ENCODE peak calls at places on chromosomes 11 and 22, in eight cellular contexts. G is choroid plexus epithelial cell; A is NCI-H1092; D is coronary artery; T is right atrium auricular region; W is activated CD4-positive, alpha-beta T cell treated with anti-CD3 and anti-CD28 coated beads, Interleukin-2, amount 50 U/mL, for 4 hours; R is glutamatergic neuron; P is fibroblast of mammary gland. I is an unnamed sample.

GRCh38 chr11:39220501-39221230 is 2238.8 kb downstream of the LRRC4C start:
- DNase-seq in P (no peak), T (no peak), G (no peak), A (no peak), D (no peak), R (no peak), W (no peak), I (no peak)

GRCh38 chr11:92324890-92325289 is 100.3 kb downstream of the FAT3 start:
- DNase-seq in A (no peak), G (no peak), P (no peak), W (no peak), D (no peak), T (no peak), R (no peak), I (no peak)

GRCh38 chr22:39098576-39098975 is 1.5 kb downstream of the APOBEC3H start:
- DNase-seq in D (no peak), G (no peak), A (no peak), T (no peak), P (no peak), W (no peak), R (no peak), I (no peak)

GRCh38 chr11:35367491-35367890 is 51.9 kb downstream of the SLC1A2 start:
- DNase-seq in D (no peak), W (no peak), P (peak), G (peak), R (no peak), T (no peak), A (no peak), I (no peak)

GRCh38 chr11:66859686-66860448 is 3.0 kb downstream of the LRFN4 start:
- DNase-seq in G (no peak), P (no peak), W (no peak), R (peak), D (no peak), A (no peak), T (no peak), I (no peak)

GRCh38 chr22:19483481-19484244 is 3.9 kb downstream of the CDC45 start:
- DNase-seq in G (peak), W (no peak), T (no peak), R (no peak), A (no peak), P (peak), D (no peak), I (no peak)

GRCh38 chr11:118010738-118011461 is 24.7 kb downstream of the IL10RA start:
- DNase-seq in T (peak), P (no peak), A (no peak), G (no peak), W (no peak), D (no peak), R (no peak), I (no peak)

GRCh38 chr22:22507743-22508273 is 734 bp downstream of the ZNF280B start:
- DNase-seq in R (no peak), W (no peak), A (no peak), D (no peak), P (no peak), G (no peak), T (no peak), I (no peak)

GRCh38 chr11:115222863-115223530 is 281.2 kb downstream of the CADM1 start:
- DNase-seq in W (no peak), R (no peak), A (no peak), P (no peak), D (no peak), G (peak), T (no peak), I (no peak)

GRCh38 chr11:77089004-77089545 is 13.6 kb upstream of the OMP start:
- DNase-seq in R (peak), T (no peak), G (no peak), W (no peak), P (no peak), A (no peak), D (no peak), I (no peak)

GRCh38 chr11:28559497-28559896 is 451.3 kb downstream of the METTL15 start:
- DNase-seq in T (no peak), W (no peak), G (peak), D (no peak), A (no peak), P (peak), R (no peak), I (no peak)

GRCh38 chr11:68163691-68164090 is 42.5 kb upstream of the CHKA start:
- DNase-seq in D (no peak), W (no peak), T (no peak), R (no peak), A (no peak), G (no peak), P (no peak), I (no peak)

GRCh38 chr22:46843691-46844297 is 81.3 kb downstream of the TBC1D22A start:
- DNase-seq in D (peak), A (no peak), R (no peak), G (no peak), T (no peak), P (no peak), W (no peak), I (no peak)

GRCh38 chr11:46246514-46246913 is 30.9 kb upstream of the CREB3L1 start:
- DNase-seq in G (peak), A (no peak), P (peak), R (no peak), D (no peak), T (no peak), W (no peak), I (no peak)

GRCh38 chr11:27263046-27263445 is 100.0 kb downstream of the CCDC34 start:
- DNase-seq in D (no peak), T (no peak), G (no peak), P (no peak), A (no peak), R (no peak), W (no peak), I (no peak)

GRCh38 chr11:116225236-116225635 is 547.6 kb downstream of the BUD13 start:
- DNase-seq in G (no peak), P (no peak), R (peak), W (no peak), D (no peak), T (no peak), A (no peak), I (no peak)

GRCh38 chr22:29004647-29005371 is 56.8 kb downstream of the C22orf31 start:
- DNase-seq in P (no peak), A (peak), T (no peak), D (no peak), W (no peak), R (peak), G (peak), I (peak)

GRCh38 chr11:13055200-13055599 is 46.1 kb downstream of the RASSF10 start:
- DNase-seq in W (no peak), A (no peak), P (no peak), T (no peak), R (no peak), D (no peak), G (no peak), I (peak)

GRCh38 chr11:9982127-9982795 is 311.8 kb downstream of the SBF2 start:
- DNase-seq in R (no peak), A (no peak), D (no peak), W (no peak), P (peak), T (no peak), G (peak), I (no peak)

GRCh38 chr11:30254307-30255298 is 23.8 kb downstream of the FSHB start:
- DNase-seq in G (peak), R (no peak), A (no peak), D (no peak), W (no peak), T (no peak), P (no peak), I (no peak)

GRCh38 chr11:71222318-71223080 is 29.9 kb downstream of the SHANK2 start:
- DNase-seq in A (no peak), R (no peak), P (no peak), D (peak), G (no peak), W (no peak), T (no peak), I (no peak)

GRCh38 chr22:30187726-30188407 is 58.7 kb downstream of the LIF start:
- DNase-seq in R (no peak), G (peak), T (no peak), P (peak), D (no peak), A (no peak), W (peak), I (no peak)

GRCh38 chr11:111372538-111372937 is 6.5 kb downstream of the POU2AF1 start:
- DNase-seq in P (no peak), A (peak), D (no peak), G (no peak), T (no peak), W (no peak), R (no peak), I (no peak)

GRCh38 chr11:17561111-17561415 is 14.0 kb downstream of the OTOG start:
- DNase-seq in D (no peak), A (no peak), G (no peak), R (no peak), T (no peak), P (no peak), W (no peak), I (no peak)

GRCh38 chr22:44698531-44699421 is 3.2 kb upstream of the PRR5 start:
- DNase-seq in P (peak), D (no peak), R (no peak), W (no peak), A (no peak), G (peak), T (peak), I (no peak)

GRCh38 chr22:17792289-17792688 is 18.0 kb upstream of the BID start:
- DNase-seq in G (no peak), T (no peak), W (no peak), R (no peak), A (no peak), P (no peak), D (no peak), I (no peak)

GRCh38 chr11:67484847-67485311 is 2.1 kb downstream of the AIP start:
- DNase-seq in G (no peak), A (no peak), D (no peak), R (no peak), P (no peak), T (no peak), W (peak), I (peak)

GRCh38 chr22:27278986-27279385 is 522.6 kb downstream of the MN1 start:
- DNase-seq in T (no peak), W (no peak), D (no peak), A (no peak), P (no peak), R (no peak), G (no peak), I (no peak)

GRCh38 chr22:40428796-40429195 is 58.4 kb downstream of the SGSM3 start:
- DNase-seq in D (no peak), A (no peak), W (no peak), T (no peak), G (no peak), R (no peak), P (no peak), I (no peak)

GRCh38 chr11:107182983-107183382 is 164.7 kb upstream of the GUCY1A2 start:
- DNase-seq in G (no peak), A (no peak), P (no peak), W (no peak), D (no peak), R (no peak), T (no peak), I (no peak)

GRCh38 chr22:47587361-47587760 is 824.9 kb downstream of the TBC1D22A start:
- DNase-seq in W (no peak), D (no peak), P (no peak), A (no peak), T (no peak), G (no peak), R (no peak), I (no peak)

GRCh38 chr11:45400594-45400993 is 114.5 kb upstream of the SYT13 start:
- DNase-seq in T (no peak), G (peak), D (no peak), W (no peak), P (peak), R (no peak), A (no peak), I (no peak)

GRCh38 chr11:45141631-45142030 is 4.8 kb upstream of the PRDM11 start:
- DNase-seq in W (no peak), T (no peak), D (no peak), G (no peak), A (no peak), P (no peak), R (no peak), I (no peak)

GRCh38 chr11:123323482-123324056 is 106.5 kb upstream of the GRAMD1B start:
- DNase-seq in R (no peak), G (no peak), D (no peak), T (no peak), W (no peak), P (no peak), A (no peak), I (no peak)

GRCh38 chr11:101885631-101886030 is 29.2 kb upstream of the CEP126 start:
- DNase-seq in P (no peak), T (no peak), W (no peak), A (no peak), D (no peak), G (no peak), R (no peak), I (no peak)

GRCh38 chr11:126181939-126182730 is 29.3 kb downstream of the RPUSD4 start:
- DNase-seq in P (no peak), T (no peak), G (no peak), R (no peak), A (no peak), D (no peak), W (no peak), I (no peak)

GRCh38 chr22:19855504-19856409 is 1.1 kb upstream of the GNB1L start:
- DNase-seq in A (peak), T (peak), D (peak), W (peak), R (peak), P (peak), G (peak), I (peak)

GRCh38 chr11:121451982-121452608 is at the start of gene SORL1:
- DNase-seq in T (peak), W (peak), R (peak), G (peak), P (peak), D (peak), A (peak), I (peak)

I was measured in Jurkat, Clone E6-1.